ENCODE peak calls at places on chromosomes 1 and 21, in ten cellular contexts. One of them, this sample, is unnamed.

GRCh38 chr1:210790196-210790595 is 343.8 kb downstream of the KCNH1 start:
- DNase-seq in psoas muscle: no peak
- DNase-seq in bronchial epithelial cell: no peak
- DNase-seq in fibroblast of pulmonary artery: no peak
- DNase-seq in epithelial cell of esophagus: no peak
- DNase-seq in RWPE2: no peak
- DNase-seq in heart right ventricle: no peak
- DNase-seq in tibial nerve: no peak
- DNase-seq in IMR-90: no peak
- DNase-seq in neural progenitor cell: no peak
- DNase-seq in this sample: no peak

GRCh38 chr1:48679107-48679506 is 97.6 kb downstream of the BEND5 start:
- DNase-seq in fibroblast of pulmonary artery: no peak
- DNase-seq in psoas muscle: no peak
- DNase-seq in neural progenitor cell: no peak
- DNase-seq in IMR-90: no peak
- DNase-seq in RWPE2: no peak
- DNase-seq in bronchial epithelial cell: no peak
- DNase-seq in heart right ventricle: no peak
- DNase-seq in epithelial cell of esophagus: no peak
- DNase-seq in tibial nerve: no peak
- DNase-seq in this sample: no peak

GRCh38 chr1:21854090-21854750 is 42.2 kb downstream of the LDLRAD2 start:
- DNase-seq in psoas muscle: no peak
- DNase-seq in neural progenitor cell: no peak
- DNase-seq in RWPE2: peak; percentile 49
- DNase-seq in epithelial cell of esophagus: no peak
- DNase-seq in IMR-90: no peak
- DNase-seq in bronchial epithelial cell: no peak
- DNase-seq in tibial nerve: no peak
- DNase-seq in fibroblast of pulmonary artery: no peak
- DNase-seq in heart right ventricle: no peak
- DNase-seq in this sample: no peak

GRCh38 chr1:236280438-236281285 is 1.1 kb downstream of the ERO1B start:
- DNase-seq in tibial nerve: no peak
- DNase-seq in psoas muscle: no peak
- DNase-seq in RWPE2: no peak
- DNase-seq in fibroblast of pulmonary artery: no peak
- DNase-seq in heart right ventricle: no peak
- DNase-seq in neural progenitor cell: peak; percentile 38
- DNase-seq in bronchial epithelial cell: no peak
- DNase-seq in IMR-90: no peak
- DNase-seq in epithelial cell of esophagus: no peak
- DNase-seq in this sample: no peak

GRCh38 chr1:23743287-23744052 is at the start of gene ELOA:
- DNase-seq in tibial nerve: peak; percentile 39
- DNase-seq in heart right ventricle: peak; percentile 79
- DNase-seq in epithelial cell of esophagus: peak; percentile 69
- DNase-seq in neural progenitor cell: peak; percentile 91
- DNase-seq in RWPE2: peak; percentile 66
- DNase-seq in IMR-90: peak; percentile 53
- DNase-seq in fibroblast of pulmonary artery: peak; percentile 58
- DNase-seq in bronchial epithelial cell: peak; percentile 27
- DNase-seq in psoas muscle: peak; percentile 89
- DNase-seq in this sample: peak; percentile 89

GRCh38 chr1:9628541-9629444 is 22.7 kb upstream of the PIK3CD start:
- DNase-seq in tibial nerve: no peak
- DNase-seq in epithelial cell of esophagus: no peak
- DNase-seq in bronchial epithelial cell: no peak
- DNase-seq in RWPE2: no peak
- DNase-seq in heart right ventricle: no peak
- DNase-seq in neural progenitor cell: no peak
- DNase-seq in IMR-90: no peak
- DNase-seq in psoas muscle: no peak
- DNase-seq in fibroblast of pulmonary artery: no peak
- DNase-seq in this sample: no peak

GRCh38 chr1:24490101-24490781 is 12.4 kb upstream of the RCAN3 start:
- DNase-seq in neural progenitor cell: no peak
- DNase-seq in fibroblast of pulmonary artery: no peak
- DNase-seq in bronchial epithelial cell: no peak
- DNase-seq in epithelial cell of esophagus: no peak
- DNase-seq in heart right ventricle: no peak
- DNase-seq in IMR-90: no peak
- DNase-seq in psoas muscle: no peak
- DNase-seq in tibial nerve: no peak
- DNase-seq in RWPE2: no peak
- DNase-seq in this sample: no peak

GRCh38 chr1:76059461-76059860 is 15.1 kb upstream of the ST6GALNAC3 start:
- DNase-seq in fibroblast of pulmonary artery: no peak
- DNase-seq in neural progenitor cell: peak; percentile 43
- DNase-seq in RWPE2: no peak
- DNase-seq in bronchial epithelial cell: no peak
- DNase-seq in heart right ventricle: no peak
- DNase-seq in epithelial cell of esophagus: no peak
- DNase-seq in IMR-90: no peak
- DNase-seq in tibial nerve: no peak
- DNase-seq in psoas muscle: no peak
- DNase-seq in this sample: no peak

GRCh38 chr1:205270764-205271163 is 43.0 kb downstream of the TMCC2 start:
- DNase-seq in fibroblast of pulmonary artery: peak; percentile 34
- DNase-seq in psoas muscle: peak; percentile 78
- DNase-seq in epithelial cell of esophagus: peak; percentile 96
- DNase-seq in IMR-90: peak; percentile 72
- DNase-seq in tibial nerve: no peak
- DNase-seq in neural progenitor cell: no peak
- DNase-seq in RWPE2: no peak
- DNase-seq in bronchial epithelial cell: peak; percentile 98
- DNase-seq in heart right ventricle: no peak
- DNase-seq in this sample: no peak

GRCh38 chr1:88985033-88985432 is 7.4 kb downstream of the KYAT3 start:
- DNase-seq in bronchial epithelial cell: peak; percentile 92
- DNase-seq in IMR-90: peak; percentile 91
- DNase-seq in heart right ventricle: no peak
- DNase-seq in neural progenitor cell: no peak
- DNase-seq in psoas muscle: no peak
- DNase-seq in tibial nerve: peak; percentile 28
- DNase-seq in fibroblast of pulmonary artery: peak; percentile 98
- DNase-seq in RWPE2: peak; percentile 81
- DNase-seq in epithelial cell of esophagus: peak; percentile 95
- DNase-seq in this sample: peak; percentile 93

GRCh38 chr1:229199261-229199850 is 71.6 kb upstream of the RAB4A start:
- DNase-seq in tibial nerve: no peak
- DNase-seq in heart right ventricle: no peak
- DNase-seq in RWPE2: no peak
- DNase-seq in bronchial epithelial cell: no peak
- DNase-seq in IMR-90: no peak
- DNase-seq in neural progenitor cell: no peak
- DNase-seq in epithelial cell of esophagus: peak; percentile 28
- DNase-seq in fibroblast of pulmonary artery: no peak
- DNase-seq in psoas muscle: no peak
- DNase-seq in this sample: no peak

GRCh38 chr1:185739967-185740366 is 5.8 kb downstream of the HMCN1 start:
- DNase-seq in psoas muscle: no peak
- DNase-seq in fibroblast of pulmonary artery: no peak
- DNase-seq in bronchial epithelial cell: peak; percentile 32
- DNase-seq in heart right ventricle: no peak
- DNase-seq in RWPE2: no peak
- DNase-seq in IMR-90: no peak
- DNase-seq in epithelial cell of esophagus: peak; percentile 41
- DNase-seq in neural progenitor cell: no peak
- DNase-seq in tibial nerve: no peak
- DNase-seq in this sample: no peak

GRCh38 chr1:209884665-209885117 is 53.3 kb upstream of the SYT14 start:
- DNase-seq in tibial nerve: peak; percentile 59
- DNase-seq in heart right ventricle: no peak
- DNase-seq in bronchial epithelial cell: peak; percentile 99
- DNase-seq in neural progenitor cell: no peak
- DNase-seq in psoas muscle: no peak
- DNase-seq in epithelial cell of esophagus: peak; percentile 99
- DNase-seq in RWPE2: peak; percentile 77
- DNase-seq in IMR-90: peak; percentile 99
- DNase-seq in fibroblast of pulmonary artery: peak; percentile 99
- DNase-seq in this sample: peak; percentile 99

GRCh38 chr1:62391369-62391971 is 45.4 kb upstream of the USP1 start:
- DNase-seq in bronchial epithelial cell: peak; percentile 18
- DNase-seq in tibial nerve: no peak
- DNase-seq in fibroblast of pulmonary artery: no peak
- DNase-seq in heart right ventricle: no peak
- DNase-seq in RWPE2: no peak
- DNase-seq in neural progenitor cell: peak; percentile 85
- DNase-seq in psoas muscle: no peak
- DNase-seq in IMR-90: no peak
- DNase-seq in epithelial cell of esophagus: no peak
- DNase-seq in this sample: no peak

GRCh38 chr21:26595971-26596370 is 22.9 kb upstream of the CYYR1 start:
- DNase-seq in fibroblast of pulmonary artery: no peak
- DNase-seq in RWPE2: no peak
- DNase-seq in bronchial epithelial cell: no peak
- DNase-seq in neural progenitor cell: no peak
- DNase-seq in psoas muscle: no peak
- DNase-seq in heart right ventricle: no peak
- DNase-seq in IMR-90: no peak
- DNase-seq in epithelial cell of esophagus: no peak
- DNase-seq in tibial nerve: no peak
- DNase-seq in this sample: no peak
- TF ChIP-seq CTCF in fibroblast of pulmonary artery: no peak
- TF ChIP-seq CTCF in RWPE2: no peak
- TF ChIP-seq CTCF in bronchial epithelial cell: no peak
- TF ChIP-seq CTCF in neural progenitor cell: no peak
- TF ChIP-seq CTCF in psoas muscle: no peak
- TF ChIP-seq CTCF in heart right ventricle: no peak
- TF ChIP-seq CTCF in IMR-90: no peak
- TF ChIP-seq CTCF in epithelial cell of esophagus: no peak
- TF ChIP-seq CTCF in tibial nerve: no peak
- TF ChIP-seq CTCF in this sample: no peak

GRCh38 chr1:158008630-158009029 is 15.2 kb downstream of the KIRREL1 start:
- DNase-seq in psoas muscle: no peak
- DNase-seq in epithelial cell of esophagus: peak; percentile 64
- DNase-seq in RWPE2: no peak
- DNase-seq in IMR-90: no peak
- DNase-seq in heart right ventricle: no peak
- DNase-seq in bronchial epithelial cell: peak; percentile 60
- DNase-seq in neural progenitor cell: no peak
- DNase-seq in tibial nerve: no peak
- DNase-seq in fibroblast of pulmonary artery: no peak
- DNase-seq in this sample: no peak
- H3K4me3 ChIP-seq in psoas muscle: no peak overlapping the region
- H3K4me3 ChIP-seq in epithelial cell of esophagus: no peak overlapping the region
- H3K4me3 ChIP-seq in RWPE2: no peak overlapping the region
- H3K4me3 ChIP-seq in IMR-90: no peak overlapping the region
- H3K4me3 ChIP-seq in heart right ventricle: no peak overlapping the region
- H3K4me3 ChIP-seq in bronchial epithelial cell: no peak overlapping the region
- H3K4me3 ChIP-seq in neural progenitor cell: no peak overlapping the region
- H3K4me3 ChIP-seq in tibial nerve: no peak overlapping the region
- H3K4me3 ChIP-seq in fibroblast of pulmonary artery: no peak overlapping the region
- H3K4me3 ChIP-seq in this sample: no peak overlapping the region

GRCh38 chr1:230365723-230366307 is 60.3 kb downstream of the PGBD5 start:
- DNase-seq in heart right ventricle: no peak
- DNase-seq in tibial nerve: no peak
- DNase-seq in psoas muscle: no peak
- DNase-seq in bronchial epithelial cell: no peak
- DNase-seq in RWPE2: no peak
- DNase-seq in fibroblast of pulmonary artery: no peak
- DNase-seq in epithelial cell of esophagus: no peak
- DNase-seq in neural progenitor cell: peak; percentile 36
- DNase-seq in IMR-90: no peak
- DNase-seq in this sample: no peak
- TF ChIP-seq CTCF in heart right ventricle: no peak
- TF ChIP-seq CTCF in tibial nerve: no peak
- TF ChIP-seq CTCF in psoas muscle: no peak
- TF ChIP-seq CTCF in bronchial epithelial cell: no peak
- TF ChIP-seq CTCF in RWPE2: no peak
- TF ChIP-seq CTCF in fibroblast of pulmonary artery: no peak
- TF ChIP-seq CTCF in epithelial cell of esophagus: no peak
- TF ChIP-seq CTCF in neural progenitor cell: peak; percentile 33
- TF ChIP-seq CTCF in IMR-90: no peak
- TF ChIP-seq CTCF in this sample: no peak

GRCh38 chr1:112744019-112744578 is 29.0 kb upstream of the PPM1J start:
- DNase-seq in psoas muscle: no peak
- DNase-seq in RWPE2: no peak
- DNase-seq in heart right ventricle: peak; percentile 34
- DNase-seq in tibial nerve: no peak
- DNase-seq in neural progenitor cell: peak; percentile 68
- DNase-seq in IMR-90: peak; percentile 50
- DNase-seq in epithelial cell of esophagus: peak; percentile 67
- DNase-seq in bronchial epithelial cell: peak; percentile 37
- DNase-seq in fibroblast of pulmonary artery: peak; percentile 58
- DNase-seq in this sample: peak; percentile 83
- H3K4me3 ChIP-seq in psoas muscle: peak overlapping the region; percentile 43
- H3K4me3 ChIP-seq in RWPE2: peak overlapping the region; percentile 6
- H3K4me3 ChIP-seq in heart right ventricle: peak overlapping the region; percentile 28
- H3K4me3 ChIP-seq in tibial nerve: no peak overlapping the region
- H3K4me3 ChIP-seq in neural progenitor cell: peak overlapping the region; percentile 29
- H3K4me3 ChIP-seq in IMR-90: peak overlapping the region; percentile 28
- H3K4me3 ChIP-seq in epithelial cell of esophagus: peak overlapping the region; percentile 40
- H3K4me3 ChIP-seq in bronchial epithelial cell: peak overlapping the region; percentile 32
- H3K4me3 ChIP-seq in fibroblast of pulmonary artery: peak overlapping the region; percentile 29
- H3K4me3 ChIP-seq in this sample: peak overlapping the region; percentile 43

This sample was measured in foreskin fibroblast.